ENCODE peak calls at places on chromosomes 2 and 18, in six cellular contexts. A is fibroblast of lung, D is myocyte, S is body of pancreas, X is activated T-cell treated with anti-CD3 and anti-CD28 coated beads for 24 hours, P is choroid plexus epithelial cell. V is an unnamed sample.

GRCh38 chr2:179578171-179578916 is 283.1 kb downstream of the ZNF385B start:
- DNase-seq in D (no peak), S (no peak), A (no peak), X (no peak), P (no peak), V (no peak)

GRCh38 chr18:35703043-35703688 is 121.6 kb downstream of the GALNT1 start:
- DNase-seq in P (no peak), S (no peak), D (no peak), A (peak), X (no peak), V (no peak)

GRCh38 chr2:80591233-80591632 is 286.7 kb upstream of the LRRTM1 start:
- DNase-seq in S (no peak), P (no peak), X (no peak), A (no peak), D (no peak), V (no peak)

GRCh38 chr2:160295519-160296231 is 95.6 kb upstream of the ITGB6 start:
- DNase-seq in A (no peak), P (no peak), S (no peak), D (no peak), X (no peak), V (no peak)

GRCh38 chr2:21230140-21230539 is 106.4 kb downstream of the TDRD15 start:
- DNase-seq in P (no peak), S (no peak), A (no peak), D (no peak), X (no peak), V (no peak)

GRCh38 chr2:74821177-74822124 is 12.5 kb upstream of the HK2 start:
- DNase-seq in D (peak), X (no peak), P (no peak), A (no peak), S (no peak), V (peak)

GRCh38 chr2:138564586-138565250 is 63.1 kb downstream of the SPOPL start:
- DNase-seq in D (no peak), P (peak), S (no peak), X (no peak), A (peak), V (no peak)

GRCh38 chr18:11906181-11906580 is 1.9 kb downstream of the MPPE1 start:
- DNase-seq in P (no peak), A (no peak), S (no peak), X (no peak), D (no peak), V (no peak)

GRCh38 chr2:120620025-120620793 is 115.5 kb upstream of the GLI2 start:
- DNase-seq in S (no peak), P (peak), X (no peak), D (peak), A (peak), V (peak)

GRCh38 chr18:42183746-42184145 is 228.7 kb downstream of the PIK3C3 start:
- DNase-seq in A (peak), X (no peak), D (peak), P (peak), S (no peak), V (peak)

GRCh38 chr2:85429213-85429923 is 10.9 kb downstream of the SH2D6 start:
- DNase-seq in P (no peak), A (no peak), D (no peak), X (no peak), S (no peak), V (no peak)

GRCh38 chr2:110125292-110125691 is 9.7 kb upstream of the MALL start:
- DNase-seq in X (no peak), P (no peak), A (peak), D (no peak), S (no peak), V (peak)

GRCh38 chr2:161170917-161171594 is 10.8 kb downstream of the TANK start:
- DNase-seq in A (peak), X (no peak), P (peak), S (no peak), D (peak), V (peak)

GRCh38 chr2:75200140-75200985 is 1.0 kb upstream of the TACR1 start:
- DNase-seq in A (peak), S (peak), X (no peak), D (peak), P (peak), V (no peak)

GRCh38 chr2:130372055-130372832 is 16.4 kb downstream of the PTPN18 start:
- DNase-seq in S (peak), A (peak), D (peak), X (peak), P (peak), V (peak)

GRCh38 chr18:75360206-75360605 is 67.3 kb downstream of the SMIM21 start:
- DNase-seq in A (peak), X (no peak), S (no peak), P (peak), D (no peak), V (no peak)

GRCh38 chr2:26682155-26682554 is 10.4 kb upstream of the KCNK3 start:
- DNase-seq in P (no peak), S (no peak), X (no peak), A (no peak), D (no peak), V (no peak)

GRCh38 chr2:193836424-193836823 is 1641.7 kb upstream of the TMEFF2 start:
- DNase-seq in A (no peak), P (no peak), S (no peak), X (no peak), D (no peak), V (no peak)

GRCh38 chr2:111954602-111955332 is 56.4 kb downstream of the MERTK start:
- DNase-seq in P (no peak), D (no peak), X (no peak), S (no peak), A (no peak), V (no peak)

GRCh38 chr2:75560768-75561565 is at the start of gene EVA1A:
- DNase-seq in A (peak), X (no peak), P (peak), S (peak), D (peak), V (peak)

GRCh38 chr2:38228753-38229152 is 148.3 kb downstream of the ATL2 start:
- DNase-seq in X (no peak), S (no peak), P (no peak), A (no peak), D (no peak), V (no peak)

GRCh38 chr18:62354171-62354570 is 29.1 kb downstream of the TNFRSF11A start:
- DNase-seq in A (no peak), X (no peak), S (no peak), D (no peak), P (no peak), V (no peak)

GRCh38 chr2:40450066-40450841 is 1.6 kb downstream of the SLC8A1 start:
- DNase-seq in A (peak), S (no peak), D (peak), X (no peak), P (peak), V (peak)

GRCh38 chr2:76175295-76175694 is 464.6 kb upstream of the GCFC2 start:
- DNase-seq in S (no peak), X (no peak), P (no peak), D (no peak), A (no peak), V (no peak)

GRCh38 chr2:239700946-239701345 is 300.1 kb upstream of the HDAC4 start:
- DNase-seq in X (no peak), P (no peak), S (no peak), A (no peak), D (no peak), V (no peak)

GRCh38 chr2:239598011-239598731 is 197.4 kb upstream of the HDAC4 start:
- DNase-seq in X (no peak), S (peak), D (no peak), A (no peak), P (no peak), V (no peak)

GRCh38 chr2:26595146-26595545 is 46.0 kb downstream of the CIB4 start:
- DNase-seq in S (peak), A (no peak), X (no peak), D (no peak), P (no peak), V (no peak)

GRCh38 chr2:159035790-159036411 is 67.5 kb downstream of the TANC1 start:
- DNase-seq in P (peak), X (no peak), A (peak), S (peak), D (peak), V (peak)

GRCh38 chr18:8773980-8774379 is 68.6 kb downstream of the MTCL1 start:
- DNase-seq in D (no peak), S (no peak), A (peak), X (no peak), P (no peak), V (no peak)

GRCh38 chr2:240343548-240343947 is 91.9 kb upstream of the GPC1 start:
- DNase-seq in S (no peak), X (no peak), D (no peak), P (no peak), A (no peak), V (no peak)

GRCh38 chr18:13548944-13549878 is 177.1 kb downstream of the FAM210A start:
- DNase-seq in X (no peak), D (no peak), A (no peak), P (no peak), S (no peak), V (no peak)

GRCh38 chr2:105179469-105180372 is 61.8 kb upstream of the GPR45 start:
- DNase-seq in X (no peak), A (peak), P (peak), D (peak), S (peak), V (peak)

V was measured in LHCN-M2.